ENCODE peak calls at places on chromosome 19, in seven cellular contexts. One of them, this sample, is unnamed.
A peak's percentile ranks its signal among the peaks of the same experiment; 100 is the strongest.

GRCh38 chr19:55350620-55351315 is 3.8 kb downstream of the COX6B2 start:
- DNase-seq in IMR-90: no peak
- DNase-seq in H9: no peak
- DNase-seq in neuronal stem cell: no peak
- DNase-seq in trophoblast cell: no peak
- DNase-seq in H1: no peak
- DNase-seq in mesendoderm: no peak
- DNase-seq in this sample: no peak

GRCh38 chr19:35318679-35319448 is 10.1 kb upstream of the CD22 start:
- DNase-seq in H9: peak; percentile 25
- DNase-seq in mesendoderm: no peak
- DNase-seq in neuronal stem cell: no peak
- DNase-seq in H1: no peak
- DNase-seq in trophoblast cell: peak; percentile 98
- DNase-seq in IMR-90: peak; percentile 71
- DNase-seq in this sample: peak; percentile 72

GRCh38 chr19:4534836-4535658 is at the start of gene PLIN5:
- DNase-seq in H9: peak; percentile 95
- DNase-seq in trophoblast cell: peak; percentile 53
- DNase-seq in IMR-90: peak; percentile 26
- DNase-seq in H1: peak; percentile 99
- DNase-seq in mesendoderm: peak; percentile 92
- DNase-seq in neuronal stem cell: peak; percentile 85
- DNase-seq in this sample: peak; percentile 38

GRCh38 chr19:6272913-6273600 is 6.7 kb downstream of the MLLT1 start:
- DNase-seq in H9: no peak
- DNase-seq in neuronal stem cell: no peak
- DNase-seq in trophoblast cell: no peak
- DNase-seq in IMR-90: no peak
- DNase-seq in H1: no peak
- DNase-seq in mesendoderm: no peak
- DNase-seq in this sample: peak; percentile 23

GRCh38 chr19:5074830-5075394 is 106.0 kb downstream of the KDM4B start:
- DNase-seq in neuronal stem cell: no peak
- DNase-seq in H1: no peak
- DNase-seq in trophoblast cell: no peak
- DNase-seq in IMR-90: no peak
- DNase-seq in H9: no peak
- DNase-seq in mesendoderm: no peak
- DNase-seq in this sample: no peak

GRCh38 chr19:3159565-3159964 is 19.0 kb upstream of the S1PR4 start:
- DNase-seq in trophoblast cell: no peak
- DNase-seq in H9: no peak
- DNase-seq in mesendoderm: no peak
- DNase-seq in H1: no peak
- DNase-seq in IMR-90: no peak
- DNase-seq in neuronal stem cell: no peak
- DNase-seq in this sample: no peak

GRCh38 chr19:51468545-51468920 is 9.8 kb upstream of the CEACAM18 start:
- DNase-seq in trophoblast cell: no peak
- DNase-seq in mesendoderm: no peak
- DNase-seq in H1: no peak
- DNase-seq in neuronal stem cell: no peak
- DNase-seq in IMR-90: no peak
- DNase-seq in H9: no peak
- DNase-seq in this sample: no peak

GRCh38 chr19:16328824-16329482 is 4.3 kb downstream of the KLF2 start:
- DNase-seq in IMR-90: peak; percentile 49
- DNase-seq in neuronal stem cell: no peak
- DNase-seq in H1: no peak
- DNase-seq in mesendoderm: no peak
- DNase-seq in H9: no peak
- DNase-seq in trophoblast cell: peak; percentile 35
- DNase-seq in this sample: peak; percentile 75

GRCh38 chr19:33868076-33868735 is 71.5 kb downstream of the KCTD15 start:
- DNase-seq in H1: no peak
- DNase-seq in trophoblast cell: no peak
- DNase-seq in mesendoderm: no peak
- DNase-seq in H9: no peak
- DNase-seq in IMR-90: no peak
- DNase-seq in neuronal stem cell: no peak
- DNase-seq in this sample: no peak

GRCh38 chr19:12967907-12968306 is 1.5 kb upstream of the DAND5 start:
- DNase-seq in H1: no peak
- DNase-seq in trophoblast cell: no peak
- DNase-seq in IMR-90: peak; percentile 55
- DNase-seq in H9: no peak
- DNase-seq in mesendoderm: no peak
- DNase-seq in neuronal stem cell: no peak
- DNase-seq in this sample: no peak

GRCh38 chr19:1273263-1274041 is 1.9 kb upstream of the FAM174C start:
- DNase-seq in neuronal stem cell: no peak
- DNase-seq in trophoblast cell: peak; percentile 70
- DNase-seq in IMR-90: no peak
- DNase-seq in H9: no peak
- DNase-seq in H1: no peak
- DNase-seq in mesendoderm: no peak
- DNase-seq in this sample: no peak

GRCh38 chr19:2139385-2140192 is 11.8 kb downstream of the AP3D1 start:
- DNase-seq in neuronal stem cell: no peak
- DNase-seq in trophoblast cell: no peak
- DNase-seq in H9: no peak
- DNase-seq in H1: no peak
- DNase-seq in mesendoderm: no peak
- DNase-seq in IMR-90: no peak
- DNase-seq in this sample: no peak

GRCh38 chr19:798415-799075 is 1.3 kb downstream of the PTBP1 start:
- DNase-seq in IMR-90: no peak
- DNase-seq in H9: no peak
- DNase-seq in neuronal stem cell: no peak
- DNase-seq in H1: no peak
- DNase-seq in trophoblast cell: peak; percentile 28
- DNase-seq in mesendoderm: no peak
- DNase-seq in this sample: no peak

GRCh38 chr19:7655581-7655980 is 13.3 kb upstream of the RETN start:
- DNase-seq in H9: no peak
- DNase-seq in trophoblast cell: peak; percentile 25
- DNase-seq in H1: no peak
- DNase-seq in neuronal stem cell: no peak
- DNase-seq in mesendoderm: no peak
- DNase-seq in IMR-90: no peak
- DNase-seq in this sample: no peak

GRCh38 chr19:49196527-49197240 is 39.1 kb downstream of the TRPM4 start:
- DNase-seq in H1: no peak
- DNase-seq in neuronal stem cell: no peak
- DNase-seq in H9: no peak
- DNase-seq in mesendoderm: no peak
- DNase-seq in trophoblast cell: no peak
- DNase-seq in IMR-90: no peak
- DNase-seq in this sample: no peak
- H3K18ac ChIP-seq in H1: no peak overlapping the region
- H3K18ac ChIP-seq in neuronal stem cell: peak overlapping the region; percentile 25
- H3K18ac ChIP-seq in H9: no peak overlapping the region
- H3K18ac ChIP-seq in mesendoderm: no peak overlapping the region
- H3K18ac ChIP-seq in trophoblast cell: no peak overlapping the region
- H3K18ac ChIP-seq in IMR-90: no peak overlapping the region
- H3K18ac ChIP-seq in this sample: no peak overlapping the region

GRCh38 chr19:10461047-10461949 is 41.0 kb downstream of the PDE4A start:
- DNase-seq in H9: peak; percentile 98
- DNase-seq in neuronal stem cell: peak; percentile 89
- DNase-seq in trophoblast cell: peak; percentile 90
- DNase-seq in H1: peak; percentile 100
- DNase-seq in IMR-90: peak; percentile 91
- DNase-seq in mesendoderm: peak; percentile 96
- DNase-seq in this sample: peak; percentile 93

GRCh38 chr19:10464456-10464855 is 38.7 kb downstream of the KEAP1 start:
- DNase-seq in trophoblast cell: peak; percentile 91
- DNase-seq in H9: no peak
- DNase-seq in mesendoderm: no peak
- DNase-seq in IMR-90: no peak
- DNase-seq in neuronal stem cell: no peak
- DNase-seq in H1: no peak
- DNase-seq in this sample: no peak

GRCh38 chr19:10462557-10462956 is 40.6 kb downstream of the KEAP1 start:
- DNase-seq in H1: no peak
- DNase-seq in neuronal stem cell: no peak
- DNase-seq in mesendoderm: no peak
- DNase-seq in IMR-90: no peak
- DNase-seq in trophoblast cell: no peak
- DNase-seq in H9: no peak
- DNase-seq in this sample: no peak

DNA sequence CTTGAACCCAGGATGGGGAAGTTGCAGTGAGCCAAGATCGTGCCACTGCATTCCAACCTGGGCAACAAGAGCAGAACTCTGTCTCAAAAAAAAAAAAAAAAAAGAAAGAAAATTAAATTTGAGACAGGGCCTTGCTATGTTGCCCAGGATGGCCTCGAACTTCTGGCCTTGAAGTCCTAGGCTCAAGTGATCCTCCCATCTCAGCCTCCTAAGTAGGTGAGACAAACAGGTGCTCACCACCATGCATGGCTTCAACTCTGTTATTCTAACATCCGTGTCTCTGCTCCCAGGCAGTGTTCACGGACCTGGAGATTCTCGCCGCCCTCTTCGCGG is 40.3 kb downstream of the PDE4A start:
- DNase-seq in H9: no peak
- DNase-seq in IMR-90: no peak
- DNase-seq in trophoblast cell: no peak
- DNase-seq in H1: no peak
- DNase-seq in mesendoderm: no peak
- DNase-seq in neuronal stem cell: no peak
- DNase-seq in this sample: no peak
- H3K4ac ChIP-seq in H9: no peak overlapping the region
- H3K4ac ChIP-seq in IMR-90: no peak overlapping the region
- H3K4ac ChIP-seq in trophoblast cell: no peak overlapping the region
- H3K4ac ChIP-seq in H1: no peak overlapping the region
- H3K4ac ChIP-seq in mesendoderm: no peak overlapping the region
- H3K4ac ChIP-seq in neuronal stem cell: no peak overlapping the region
- H3K4ac ChIP-seq in this sample: no peak overlapping the region

DNA sequence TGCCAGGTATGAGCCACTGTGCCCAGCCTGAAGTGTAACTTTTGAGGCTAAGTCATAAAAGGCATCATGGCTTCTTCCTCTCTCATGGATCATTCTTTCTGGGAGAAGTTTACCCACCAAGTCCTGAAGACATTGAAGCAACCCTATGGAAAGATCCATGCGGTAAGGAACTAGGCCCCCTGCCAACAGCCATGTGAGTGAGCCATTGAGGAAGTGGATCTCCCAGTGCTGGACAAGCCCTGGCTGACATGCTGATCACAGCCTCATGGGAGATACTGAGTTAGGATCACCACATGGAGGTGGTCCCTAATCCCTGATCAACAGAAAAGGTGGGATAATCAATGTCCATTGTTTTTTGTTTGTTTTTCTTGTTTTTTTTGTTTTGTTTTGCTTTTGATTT is 3.3 kb upstream of the NUDT19 start:
- DNase-seq in mesendoderm: no peak
- DNase-seq in trophoblast cell: no peak
- DNase-seq in neuronal stem cell: no peak
- DNase-seq in IMR-90: peak; percentile 71
- DNase-seq in H1: no peak
- DNase-seq in H9: no peak
- DNase-seq in this sample: no peak
- H3K18ac ChIP-seq in mesendoderm: no peak overlapping the region
- H3K18ac ChIP-seq in trophoblast cell: no peak overlapping the region
- H3K18ac ChIP-seq in neuronal stem cell: no peak overlapping the region
- H3K18ac ChIP-seq in IMR-90: no peak overlapping the region
- H3K18ac ChIP-seq in H1: no peak overlapping the region
- H3K18ac ChIP-seq in H9: no peak overlapping the region
- H3K18ac ChIP-seq in this sample: no peak overlapping the region

GRCh38 chr19:56946164-56946563 is 105.6 kb upstream of the PEG3 start:
- DNase-seq in H9: no peak
- DNase-seq in trophoblast cell: no peak
- DNase-seq in H1: no peak
- DNase-seq in mesendoderm: peak; percentile 39
- DNase-seq in neuronal stem cell: peak; percentile 36
- DNase-seq in IMR-90: no peak
- DNase-seq in this sample: no peak
- H3K4ac ChIP-seq in H9: no peak overlapping the region
- H3K4ac ChIP-seq in trophoblast cell: no peak overlapping the region
- H3K4ac ChIP-seq in H1: no peak overlapping the region
- H3K4ac ChIP-seq in mesendoderm: no peak overlapping the region
- H3K4ac ChIP-seq in neuronal stem cell: no peak overlapping the region
- H3K4ac ChIP-seq in IMR-90: no peak overlapping the region
- H3K4ac ChIP-seq in this sample: no peak overlapping the region

DNA sequence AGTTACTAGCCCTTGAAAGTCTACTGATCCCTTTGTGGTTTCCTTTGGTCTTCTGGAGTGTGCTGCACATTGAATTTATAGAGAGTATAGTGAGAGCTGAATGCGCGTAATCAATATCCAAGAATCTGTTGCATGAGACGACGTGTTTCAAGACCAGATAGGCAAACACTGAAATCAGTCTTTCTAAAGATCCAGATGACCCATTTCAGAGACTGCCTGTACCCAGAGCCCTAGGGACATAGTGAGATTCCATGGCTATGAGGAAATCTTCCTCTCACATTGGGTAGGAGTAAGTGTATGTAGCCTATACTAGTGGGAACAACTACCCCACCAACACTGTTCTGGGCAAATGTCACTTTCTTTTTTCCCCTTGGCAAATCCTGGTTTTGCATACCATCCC is 48.6 kb downstream of the ARHGAP35 start:
- DNase-seq in trophoblast cell: no peak
- DNase-seq in mesendoderm: no peak
- DNase-seq in H1: no peak
- DNase-seq in neuronal stem cell: no peak
- DNase-seq in H9: no peak
- DNase-seq in IMR-90: no peak
- DNase-seq in this sample: no peak
- H3K18ac ChIP-seq in trophoblast cell: no peak overlapping the region
- H3K18ac ChIP-seq in mesendoderm: no peak overlapping the region
- H3K18ac ChIP-seq in H1: no peak overlapping the region
- H3K18ac ChIP-seq in neuronal stem cell: no peak overlapping the region
- H3K18ac ChIP-seq in H9: no peak overlapping the region
- H3K18ac ChIP-seq in IMR-90: no peak overlapping the region
- H3K18ac ChIP-seq in this sample: no peak overlapping the region

GRCh38 chr19:30283556-30283955 is 88.6 kb upstream of the ZNF536 start:
- DNase-seq in IMR-90: no peak
- DNase-seq in H1: no peak
- DNase-seq in mesendoderm: no peak
- DNase-seq in neuronal stem cell: no peak
- DNase-seq in H9: no peak
- DNase-seq in trophoblast cell: no peak
- DNase-seq in this sample: no peak

GRCh38 chr19:30286378-30286777 is 85.8 kb upstream of the ZNF536 start:
- DNase-seq in mesendoderm: no peak
- DNase-seq in trophoblast cell: no peak
- DNase-seq in H1: no peak
- DNase-seq in IMR-90: no peak
- DNase-seq in neuronal stem cell: no peak
- DNase-seq in H9: no peak
- DNase-seq in this sample: no peak

GRCh38 chr19:30281903-30282302 is 90.3 kb upstream of the ZNF536 start:
- DNase-seq in mesendoderm: no peak
- DNase-seq in H9: no peak
- DNase-seq in IMR-90: no peak
- DNase-seq in trophoblast cell: no peak
- DNase-seq in neuronal stem cell: no peak
- DNase-seq in H1: no peak
- DNase-seq in this sample: no peak

GRCh38 chr19:30284885-30285284 is 87.3 kb upstream of the ZNF536 start:
- DNase-seq in mesendoderm: no peak
- DNase-seq in H9: no peak
- DNase-seq in H1: no peak
- DNase-seq in IMR-90: no peak
- DNase-seq in neuronal stem cell: no peak
- DNase-seq in trophoblast cell: no peak
- DNase-seq in this sample: no peak

GRCh38 chr19:30284209-30284608 is 88.0 kb upstream of the ZNF536 start:
- DNase-seq in H9: peak; percentile 18
- DNase-seq in neuronal stem cell: no peak
- DNase-seq in trophoblast cell: no peak
- DNase-seq in H1: no peak
- DNase-seq in mesendoderm: no peak
- DNase-seq in IMR-90: no peak
- DNase-seq in this sample: no peak
- H3K4ac ChIP-seq in H9: no peak overlapping the region
- H3K4ac ChIP-seq in neuronal stem cell: no peak overlapping the region
- H3K4ac ChIP-seq in trophoblast cell: no peak overlapping the region
- H3K4ac ChIP-seq in H1: no peak overlapping the region
- H3K4ac ChIP-seq in mesendoderm: no peak overlapping the region
- H3K4ac ChIP-seq in IMR-90: no peak overlapping the region
- H3K4ac ChIP-seq in this sample: no peak overlapping the region

This sample was measured in mesenchymal stem cell.